ENCODE peak calls at places on chromosomes 5 and 9, in eight cellular contexts. F, W, X, U, S, D, C and A are unnamed samples. For H3K36me3 and H3K4me1, the result is how much of the 10 kb centered on the place peaks cover.

GRCh38 chr9:26725573-26725972 is 167.0 kb downstream of the CAAP1 start:
- DNase-seq in X (peak), W (no peak), U (no peak), S (no peak), F (no peak), D (no peak), C (no peak), A (no peak)

GRCh38 chr5:10328323-10328722 is 20.6 kb upstream of the CMBL start:
- DNase-seq in D (no peak), S (no peak), F (no peak), W (no peak), C (no peak), X (no peak), U (no peak), A (no peak)

GRCh38 chr9:101388507-101388993 is 3.7 kb upstream of the BAAT start:
- DNase-seq in D (no peak), X (no peak), S (no peak), W (no peak), U (no peak), C (no peak), F (no peak), A (no peak)

GRCh38 chr5:116799401-116799800 is 224.8 kb upstream of the SEMA6A start:
- DNase-seq in S (no peak), U (no peak), W (no peak), X (no peak), D (no peak), C (no peak), F (no peak), A (no peak)

GRCh38 chr9:134626576-134627416 is 14.8 kb upstream of the COL5A1 start:
- DNase-seq in X (no peak), W (no peak), F (no peak), C (no peak), D (peak), U (no peak), S (peak), A (peak)

GRCh38 chr5:102277059-102277621 is 18.9 kb downstream of the SLCO4C1 start:
- DNase-seq in D (no peak), C (no peak), U (no peak), X (no peak), S (no peak), F (no peak), W (no peak), A (no peak)

GRCh38 chr5:15495026-15495425 is 5.0 kb upstream of the FBXL7 start:
- DNase-seq in D (no peak), X (no peak), C (no peak), F (peak), U (no peak), W (no peak), S (no peak), A (peak)

GRCh38 chr9:69023650-69024049 is 9.7 kb upstream of the PRKACG start:
- DNase-seq in U (no peak), W (no peak), F (no peak), D (peak), S (no peak), C (no peak), X (no peak), A (no peak)

GRCh38 chr5:2093859-2094615 is 211.3 kb upstream of the IRX4 start:
- DNase-seq in U (peak), F (peak), X (no peak), W (no peak), S (no peak), C (no peak), D (no peak), A (no peak)

GRCh38 chr5:93404246-93404645 is 176.8 kb downstream of the NR2F1-AS1 start:
- DNase-seq in U (no peak), W (no peak), F (no peak), S (no peak), D (no peak), X (no peak), C (no peak), A (no peak)

GRCh38 chr5:112630246-112631009 is 107.3 kb upstream of the APC start:
- DNase-seq in U (no peak), D (no peak), W (no peak), X (no peak), S (no peak), F (no peak), C (no peak), A (peak)
- H3K36me3 ChIP-seq in U (under half), D (under half), W (under half), X (under half), S (under half), F (under half), C (under half), A (under half)

GRCh38 chr5:148750614-148751013 is 75.8 kb upstream of the ADRB2 start:
- DNase-seq in X (no peak), U (no peak), W (no peak), D (no peak), S (no peak), C (no peak), F (no peak), A (no peak)

GRCh38 chr5:148748702-148749101 is 77.7 kb upstream of the ADRB2 start:
- DNase-seq in S (no peak), D (no peak), X (no peak), W (no peak), U (no peak), F (no peak), C (no peak), A (no peak)

GRCh38 chr5:148747536-148747906 is 78.9 kb upstream of the ADRB2 start:
- DNase-seq in D (no peak), W (no peak), X (no peak), U (no peak), S (no peak), F (no peak), C (no peak), A (no peak)

GRCh38 chr5:148751025-148751424 is 75.4 kb upstream of the ADRB2 start:
- DNase-seq in D (no peak), U (no peak), F (no peak), W (no peak), C (no peak), S (no peak), X (no peak), A (no peak)

DNA sequence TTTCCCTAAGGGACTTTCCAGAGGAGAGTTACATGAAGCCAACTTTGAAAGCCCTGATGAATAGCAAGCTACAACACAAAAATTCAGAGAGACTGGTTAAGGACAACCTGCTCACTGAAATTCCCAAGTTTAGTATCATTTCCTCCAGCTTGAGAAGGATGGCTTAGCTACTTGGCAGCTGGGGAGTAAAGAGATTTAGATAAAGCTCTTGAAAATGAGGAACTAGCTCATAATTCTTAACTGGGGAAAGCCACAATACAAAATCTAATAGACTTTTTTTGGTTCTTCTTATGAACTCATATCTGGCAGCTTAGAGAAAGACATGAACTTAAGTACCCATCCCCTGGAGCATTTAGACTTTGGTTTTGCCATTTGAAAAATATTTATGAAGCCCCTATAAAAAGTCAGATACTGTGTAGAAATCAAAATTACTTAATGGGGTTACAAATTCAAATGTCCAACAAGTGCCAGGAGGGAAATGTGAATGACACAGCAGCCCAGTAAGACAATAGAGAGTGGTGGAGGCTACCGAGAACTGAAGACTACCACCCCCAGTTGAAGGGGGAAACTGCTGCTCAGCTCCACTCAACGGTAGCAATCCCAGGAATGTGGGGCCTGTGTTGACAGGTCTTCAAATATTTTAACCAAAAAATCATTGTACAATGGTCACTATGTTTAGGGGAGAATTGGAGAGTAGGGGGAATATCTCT is 79.4 kb upstream of the ADRB2 start:
- DNase-seq in F (no peak), D (no peak), X (no peak), W (no peak), S (no peak), C (no peak), U (no peak), A (no peak)
- H3K4me1 ChIP-seq in F (under half), D (under half), X (under half), W (under half), S (under half), C (under half), U (under half), A (under half)

DNA sequence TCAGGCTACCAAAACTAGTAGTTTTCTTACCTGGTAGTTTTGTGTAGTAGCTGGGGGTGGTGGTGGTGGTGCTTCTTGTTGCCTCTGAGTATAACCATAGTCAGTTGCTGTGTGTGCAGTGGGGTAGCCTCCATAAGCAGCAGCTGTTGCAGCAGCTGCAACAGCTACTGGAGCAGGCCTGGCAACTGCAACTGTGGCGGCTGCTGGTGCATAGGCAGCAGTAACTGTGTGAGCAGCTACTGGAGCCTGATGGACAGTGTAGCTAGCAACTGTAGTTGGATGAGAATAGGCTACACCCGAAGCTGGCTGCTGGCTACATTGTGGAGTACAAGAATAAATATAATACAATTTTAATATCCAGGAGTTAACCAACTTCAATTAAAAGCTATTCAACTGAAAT is 24.7 kb downstream of the ZFR start:
- DNase-seq in X (no peak), U (no peak), C (no peak), D (no peak), S (no peak), F (no peak), W (no peak), A (peak)
- H3K36me3 ChIP-seq in X (under half), U (under half), C (under half), D (under half), S (under half), F (under half), W (under half), A (under half)

GRCh38 chr9:95008151-95008771 is 281.8 kb downstream of the AOPEP start:
- DNase-seq in W (no peak), U (no peak), X (no peak), F (no peak), S (no peak), D (no peak), C (no peak), A (peak)

GRCh38 chr9:95007470-95007869 is 281.0 kb downstream of the AOPEP start:
- DNase-seq in C (no peak), S (no peak), W (no peak), X (no peak), F (no peak), D (no peak), U (no peak), A (no peak)

GRCh38 chr9:95004452-95005275 is 278.2 kb downstream of the AOPEP start:
- DNase-seq in D (peak), F (no peak), U (peak), W (no peak), S (peak), C (peak), X (peak), A (peak)

GRCh38 chr9:95003694-95004451 is 277.4 kb downstream of the AOPEP start:
- DNase-seq in X (peak), C (no peak), F (no peak), D (peak), U (no peak), W (no peak), S (peak), A (peak)

DNA sequence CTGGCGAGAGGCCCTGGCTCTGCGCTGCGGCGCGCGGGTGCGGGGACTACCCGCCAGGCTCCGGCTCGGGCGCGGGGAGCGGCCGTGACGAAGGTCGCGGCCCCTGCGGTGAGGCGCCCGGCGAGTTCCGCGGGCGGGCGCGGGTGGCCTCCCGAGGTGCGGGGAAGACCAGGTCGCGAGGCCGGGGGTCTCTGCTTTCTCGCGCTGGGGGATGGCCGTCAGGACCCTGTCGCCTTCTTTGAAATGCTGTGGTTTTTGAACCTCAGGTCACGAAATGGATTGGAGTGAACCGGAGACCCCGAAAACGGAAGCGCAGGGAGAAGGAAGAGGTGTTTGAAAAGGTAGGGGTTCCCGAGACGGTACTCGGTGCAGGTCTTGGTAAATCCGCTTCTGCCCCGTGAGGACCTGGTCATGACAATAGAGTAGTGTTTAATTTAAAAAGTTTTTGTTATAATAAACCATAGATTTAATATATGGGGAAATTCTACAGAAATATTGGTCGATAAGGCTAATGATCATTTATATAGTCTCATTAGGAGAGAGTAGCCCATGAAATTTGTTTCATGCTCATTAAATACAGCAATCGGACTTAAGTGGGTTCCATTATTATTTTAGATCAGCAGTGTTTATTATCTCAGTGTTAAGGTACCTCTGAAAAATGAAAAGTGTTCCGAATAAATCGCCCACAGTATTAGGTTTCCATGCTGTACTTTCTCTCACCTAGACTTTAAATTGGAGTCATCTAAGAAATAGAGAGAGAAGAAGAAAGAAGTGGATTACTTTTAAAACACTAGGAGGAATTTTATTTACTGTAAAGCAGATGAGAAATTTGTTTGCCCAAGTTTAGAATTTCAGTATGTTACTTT is 279.0 kb downstream of the AOPEP start:
- DNase-seq in F (no peak), C (no peak), X (no peak), S (no peak), D (no peak), W (no peak), U (no peak), A (no peak)
- H3K4me1 ChIP-seq in F (half or more), C (under half), X (under half), S (under half), D (under half), W (under half), U (under half), A (under half)

GRCh38 chr5:126610163-126610562 is 9.4 kb downstream of the PHAX start:
- DNase-seq in C (no peak), F (no peak), U (no peak), S (no peak), D (no peak), X (no peak), W (no peak), A (no peak)

GRCh38 chr5:126614189-126614588 is 13.4 kb downstream of the PHAX start:
- DNase-seq in X (no peak), F (no peak), C (no peak), D (no peak), W (no peak), U (no peak), S (no peak), A (no peak)

GRCh38 chr5:126615286-126615685 is 14.5 kb downstream of the PHAX start:
- DNase-seq in D (no peak), S (no peak), X (no peak), U (no peak), F (no peak), C (no peak), W (no peak), A (no peak)

GRCh38 chr5:126605525-126605924 is 4.8 kb downstream of the PHAX start:
- DNase-seq in C (no peak), U (no peak), X (no peak), D (no peak), W (no peak), S (no peak), F (no peak), A (no peak)

GRCh38 chr5:126610616-126611015 is 9.9 kb downstream of the PHAX start:
- DNase-seq in S (no peak), D (no peak), U (no peak), X (no peak), C (no peak), W (no peak), F (no peak), A (no peak)
- H3K36me3 ChIP-seq in S (under half), D (half or more), U (under half), X (under half), C (under half), W (under half), F (half or more), A (half or more)

GRCh38 chr9:95505072-95505471 is 11.7 kb downstream of the PTCH1 start:
- DNase-seq in W (no peak), S (no peak), F (no peak), C (no peak), D (no peak), U (no peak), X (no peak), A (no peak)
- H3K4me1 ChIP-seq in W (under half), S (under half), F (under half), C (under half), D (under half), U (under half), X (under half), A (under half)

GRCh38 chr5:141533897-141534296 is 45.0 kb downstream of the PCDHGC5 start:
- DNase-seq in U (no peak), D (no peak), X (no peak), C (no peak), W (no peak), F (no peak), S (no peak), A (no peak)

GRCh38 chr5:141529873-141530272 is 41.0 kb downstream of the PCDHGC5 start:
- DNase-seq in C (no peak), X (no peak), F (no peak), U (no peak), W (no peak), S (no peak), D (no peak), A (no peak)

GRCh38 chr5:141534492-141535213 is 45.8 kb downstream of the PCDHGC5 start:
- DNase-seq in F (no peak), C (no peak), U (no peak), W (no peak), D (no peak), S (no peak), X (no peak), A (no peak)

GRCh38 chr5:141529002-141529401 is 40.1 kb downstream of the PCDHGC5 start:
- DNase-seq in D (no peak), S (no peak), F (no peak), X (peak), C (no peak), U (peak), W (no peak), A (no peak)

GRCh38 chr5:141532726-141533125 is 43.8 kb downstream of the PCDHGC5 start:
- DNase-seq in F (no peak), D (no peak), S (no peak), W (no peak), U (no peak), X (no peak), C (no peak), A (no peak)
- H3K36me3 ChIP-seq in F (under half), D (half or more), S (under half), W (half or more), U (under half), X (under half), C (half or more), A (half or more)

GRCh38 chr9:14158136-14158781 is 155.7 kb downstream of the NFIB start:
- DNase-seq in D (no peak), X (no peak), W (no peak), C (no peak), U (no peak), S (no peak), F (no peak), A (no peak)

GRCh38 chr9:14155237-14155636 is 158.7 kb downstream of the NFIB start:
- DNase-seq in U (no peak), X (no peak), S (no peak), C (no peak), D (no peak), F (no peak), W (no peak), A (no peak)

GRCh38 chr9:14153310-14153720 is 160.6 kb downstream of the NFIB start:
- DNase-seq in F (no peak), S (no peak), D (no peak), X (no peak), W (no peak), U (no peak), C (no peak), A (no peak)

GRCh38 chr9:14158911-14159310 is 155.0 kb downstream of the NFIB start:
- DNase-seq in U (no peak), W (no peak), F (no peak), C (no peak), S (no peak), D (no peak), X (no peak), A (no peak)

GRCh38 chr9:14156046-14156445 is 157.9 kb downstream of the NFIB start:
- DNase-seq in D (no peak), U (no peak), X (no peak), S (no peak), C (no peak), W (no peak), F (no peak), A (no peak)
- H3K4me1 ChIP-seq in D (under half), U (half or more), X (under half), S (under half), C (under half), W (under half), F (under half), A (under half)